ENCODE peak calls at places on chromosomes 4 and X, in ten cellular contexts. One of them, this sample, is unnamed.

GRCh38 chr4:184968784-184969201 is 49.5 kb upstream of the HELT start:
- DNase-seq in left lung: peak
- DNase-seq in GM12865: no peak
- DNase-seq in GM13977: no peak
- DNase-seq in stimulated activated CD4-positive, alpha-beta T cell treated with anti-CD3 and anti-CD28 coated beads, Interleukin-12 subunit alpha, Interleukin-12 subunit beta, amount 100 ng/mL, for 48 hours: no peak
- DNase-seq in EH: no peak
- DNase-seq in RPMI8226: no peak
- DNase-seq in tibial nerve: no peak
- DNase-seq in immature natural killer cell: no peak
- DNase-seq in mucosa of descending colon: peak
- DNase-seq in this sample: no peak

GRCh38 chr4:177380730-177381287 is 61.4 kb downstream of the AGA start:
- DNase-seq in mucosa of descending colon: no peak
- DNase-seq in left lung: no peak
- DNase-seq in GM12865: peak
- DNase-seq in stimulated activated CD4-positive, alpha-beta T cell treated with anti-CD3 and anti-CD28 coated beads, Interleukin-12 subunit alpha, Interleukin-12 subunit beta, amount 100 ng/mL, for 48 hours: no peak
- DNase-seq in GM13977: no peak
- DNase-seq in tibial nerve: no peak
- DNase-seq in RPMI8226: no peak
- DNase-seq in EH: peak
- DNase-seq in immature natural killer cell: no peak
- DNase-seq in this sample: no peak

GRCh38 chr4:77120888-77121508 is 36.0 kb upstream of the CCNG2 start:
- DNase-seq in mucosa of descending colon: no peak
- DNase-seq in RPMI8226: no peak
- DNase-seq in EH: no peak
- DNase-seq in stimulated activated CD4-positive, alpha-beta T cell treated with anti-CD3 and anti-CD28 coated beads, Interleukin-12 subunit alpha, Interleukin-12 subunit beta, amount 100 ng/mL, for 48 hours: no peak
- DNase-seq in tibial nerve: no peak
- DNase-seq in GM12865: peak
- DNase-seq in left lung: no peak
- DNase-seq in GM13977: no peak
- DNase-seq in immature natural killer cell: no peak
- DNase-seq in this sample: no peak

GRCh38 chr4:41709844-41710481 is 38.6 kb downstream of the PHOX2B start:
- DNase-seq in tibial nerve: no peak
- DNase-seq in RPMI8226: no peak
- DNase-seq in EH: peak
- DNase-seq in mucosa of descending colon: no peak
- DNase-seq in GM12865: no peak
- DNase-seq in stimulated activated CD4-positive, alpha-beta T cell treated with anti-CD3 and anti-CD28 coated beads, Interleukin-12 subunit alpha, Interleukin-12 subunit beta, amount 100 ng/mL, for 48 hours: no peak
- DNase-seq in GM13977: no peak
- DNase-seq in left lung: no peak
- DNase-seq in immature natural killer cell: no peak
- DNase-seq in this sample: no peak

GRCh38 chrX:135974279-135974856 is 580 bp upstream of the MMGT1 start:
- DNase-seq in left lung: peak
- DNase-seq in GM13977: peak
- DNase-seq in mucosa of descending colon: peak
- DNase-seq in GM12865: peak
- DNase-seq in immature natural killer cell: peak
- DNase-seq in stimulated activated CD4-positive, alpha-beta T cell treated with anti-CD3 and anti-CD28 coated beads, Interleukin-12 subunit alpha, Interleukin-12 subunit beta, amount 100 ng/mL, for 48 hours: no peak
- DNase-seq in tibial nerve: peak
- DNase-seq in RPMI8226: peak
- DNase-seq in EH: peak
- DNase-seq in this sample: no peak

GRCh38 chr4:37641352-37641751 is 44.8 kb downstream of the RELL1 start:
- DNase-seq in immature natural killer cell: no peak
- DNase-seq in GM13977: no peak
- DNase-seq in RPMI8226: no peak
- DNase-seq in left lung: no peak
- DNase-seq in GM12865: no peak
- DNase-seq in stimulated activated CD4-positive, alpha-beta T cell treated with anti-CD3 and anti-CD28 coated beads, Interleukin-12 subunit alpha, Interleukin-12 subunit beta, amount 100 ng/mL, for 48 hours: no peak
- DNase-seq in EH: no peak
- DNase-seq in tibial nerve: no peak
- DNase-seq in mucosa of descending colon: no peak
- DNase-seq in this sample: no peak

GRCh38 chr4:26753642-26754041 is 107.0 kb upstream of the STIM2 start:
- DNase-seq in tibial nerve: no peak
- DNase-seq in EH: no peak
- DNase-seq in GM12865: no peak
- DNase-seq in left lung: no peak
- DNase-seq in stimulated activated CD4-positive, alpha-beta T cell treated with anti-CD3 and anti-CD28 coated beads, Interleukin-12 subunit alpha, Interleukin-12 subunit beta, amount 100 ng/mL, for 48 hours: no peak
- DNase-seq in immature natural killer cell: no peak
- DNase-seq in GM13977: no peak
- DNase-seq in mucosa of descending colon: no peak
- DNase-seq in RPMI8226: no peak
- DNase-seq in this sample: no peak

GRCh38 chr4:7516773-7517144 is 82.0 kb upstream of the PSAPL1 start:
- DNase-seq in RPMI8226: no peak
- DNase-seq in tibial nerve: no peak
- DNase-seq in GM13977: no peak
- DNase-seq in left lung: no peak
- DNase-seq in GM12865: no peak
- DNase-seq in immature natural killer cell: no peak
- DNase-seq in stimulated activated CD4-positive, alpha-beta T cell treated with anti-CD3 and anti-CD28 coated beads, Interleukin-12 subunit alpha, Interleukin-12 subunit beta, amount 100 ng/mL, for 48 hours: no peak
- DNase-seq in EH: no peak
- DNase-seq in mucosa of descending colon: no peak
- DNase-seq in this sample: no peak

GRCh38 chr4:112515278-112516075 is 503 bp downstream of the NEUROG2 start:
- DNase-seq in left lung: peak
- DNase-seq in GM13977: peak
- DNase-seq in tibial nerve: no peak
- DNase-seq in GM12865: peak
- DNase-seq in immature natural killer cell: peak
- DNase-seq in EH: peak
- DNase-seq in mucosa of descending colon: peak
- DNase-seq in RPMI8226: peak
- DNase-seq in stimulated activated CD4-positive, alpha-beta T cell treated with anti-CD3 and anti-CD28 coated beads, Interleukin-12 subunit alpha, Interleukin-12 subunit beta, amount 100 ng/mL, for 48 hours: no peak
- DNase-seq in this sample: no peak

GRCh38 chr4:86452323-86452995 is 92.6 kb upstream of the MAPK10 start:
- DNase-seq in immature natural killer cell: no peak
- DNase-seq in left lung: no peak
- DNase-seq in tibial nerve: no peak
- DNase-seq in GM12865: no peak
- DNase-seq in EH: peak
- DNase-seq in mucosa of descending colon: no peak
- DNase-seq in GM13977: no peak
- DNase-seq in RPMI8226: no peak
- DNase-seq in stimulated activated CD4-positive, alpha-beta T cell treated with anti-CD3 and anti-CD28 coated beads, Interleukin-12 subunit alpha, Interleukin-12 subunit beta, amount 100 ng/mL, for 48 hours: no peak
- DNase-seq in this sample: no peak

GRCh38 chr4:106551724-106552123 is 183.1 kb upstream of the GIMD1 start:
- DNase-seq in EH: no peak
- DNase-seq in left lung: no peak
- DNase-seq in RPMI8226: no peak
- DNase-seq in stimulated activated CD4-positive, alpha-beta T cell treated with anti-CD3 and anti-CD28 coated beads, Interleukin-12 subunit alpha, Interleukin-12 subunit beta, amount 100 ng/mL, for 48 hours: no peak
- DNase-seq in tibial nerve: no peak
- DNase-seq in GM13977: no peak
- DNase-seq in mucosa of descending colon: no peak
- DNase-seq in GM12865: no peak
- DNase-seq in immature natural killer cell: no peak
- DNase-seq in this sample: no peak

GRCh38 chr4:156999175-156999517 is 27.5 kb upstream of the PDGFC start:
- DNase-seq in left lung: no peak
- DNase-seq in mucosa of descending colon: no peak
- DNase-seq in tibial nerve: peak
- DNase-seq in immature natural killer cell: no peak
- DNase-seq in GM12865: no peak
- DNase-seq in GM13977: no peak
- DNase-seq in EH: peak
- DNase-seq in stimulated activated CD4-positive, alpha-beta T cell treated with anti-CD3 and anti-CD28 coated beads, Interleukin-12 subunit alpha, Interleukin-12 subunit beta, amount 100 ng/mL, for 48 hours: no peak
- DNase-seq in RPMI8226: peak
- DNase-seq in this sample: peak

GRCh38 chr4:74374561-74375327 is 9.8 kb downstream of the EREG start:
- DNase-seq in mucosa of descending colon: peak
- DNase-seq in EH: peak
- DNase-seq in GM13977: no peak
- DNase-seq in tibial nerve: no peak
- DNase-seq in RPMI8226: no peak
- DNase-seq in immature natural killer cell: no peak
- DNase-seq in stimulated activated CD4-positive, alpha-beta T cell treated with anti-CD3 and anti-CD28 coated beads, Interleukin-12 subunit alpha, Interleukin-12 subunit beta, amount 100 ng/mL, for 48 hours: no peak
- DNase-seq in left lung: peak
- DNase-seq in GM12865: no peak
- DNase-seq in this sample: no peak

GRCh38 chr4:16231570-16232252 is 5.4 kb upstream of the TAPT1 start:
- DNase-seq in stimulated activated CD4-positive, alpha-beta T cell treated with anti-CD3 and anti-CD28 coated beads, Interleukin-12 subunit alpha, Interleukin-12 subunit beta, amount 100 ng/mL, for 48 hours: no peak
- DNase-seq in GM13977: no peak
- DNase-seq in GM12865: no peak
- DNase-seq in EH: no peak
- DNase-seq in tibial nerve: no peak
- DNase-seq in immature natural killer cell: no peak
- DNase-seq in left lung: no peak
- DNase-seq in RPMI8226: no peak
- DNase-seq in mucosa of descending colon: no peak
- DNase-seq in this sample: peak

GRCh38 chrX:19085975-19086772 is 36.1 kb downstream of the ADGRG2 start:
- DNase-seq in immature natural killer cell: no peak
- DNase-seq in mucosa of descending colon: no peak
- DNase-seq in left lung: no peak
- DNase-seq in EH: no peak
- DNase-seq in GM12865: peak
- DNase-seq in stimulated activated CD4-positive, alpha-beta T cell treated with anti-CD3 and anti-CD28 coated beads, Interleukin-12 subunit alpha, Interleukin-12 subunit beta, amount 100 ng/mL, for 48 hours: no peak
- DNase-seq in RPMI8226: peak
- DNase-seq in tibial nerve: no peak
- DNase-seq in GM13977: no peak
- DNase-seq in this sample: no peak

GRCh38 chr4:184826315-184827266 is 823 bp upstream of the ACSL1 start:
- DNase-seq in mucosa of descending colon: peak
- DNase-seq in stimulated activated CD4-positive, alpha-beta T cell treated with anti-CD3 and anti-CD28 coated beads, Interleukin-12 subunit alpha, Interleukin-12 subunit beta, amount 100 ng/mL, for 48 hours: no peak
- DNase-seq in EH: no peak
- DNase-seq in left lung: peak
- DNase-seq in GM12865: peak
- DNase-seq in RPMI8226: peak
- DNase-seq in GM13977: peak
- DNase-seq in immature natural killer cell: peak
- DNase-seq in tibial nerve: no peak
- DNase-seq in this sample: no peak

GRCh38 chr4:98572697-98573096 is 85.7 kb downstream of the TSPAN5 start:
- DNase-seq in stimulated activated CD4-positive, alpha-beta T cell treated with anti-CD3 and anti-CD28 coated beads, Interleukin-12 subunit alpha, Interleukin-12 subunit beta, amount 100 ng/mL, for 48 hours: no peak
- DNase-seq in mucosa of descending colon: no peak
- DNase-seq in GM12865: no peak
- DNase-seq in left lung: no peak
- DNase-seq in immature natural killer cell: no peak
- DNase-seq in RPMI8226: no peak
- DNase-seq in tibial nerve: no peak
- DNase-seq in EH: peak
- DNase-seq in GM13977: no peak
- DNase-seq in this sample: no peak

GRCh38 chrX:104137496-104137895 is 19.3 kb downstream of the SLC25A53 start:
- DNase-seq in immature natural killer cell: no peak
- DNase-seq in left lung: no peak
- DNase-seq in GM13977: no peak
- DNase-seq in mucosa of descending colon: no peak
- DNase-seq in tibial nerve: no peak
- DNase-seq in EH: peak
- DNase-seq in stimulated activated CD4-positive, alpha-beta T cell treated with anti-CD3 and anti-CD28 coated beads, Interleukin-12 subunit alpha, Interleukin-12 subunit beta, amount 100 ng/mL, for 48 hours: no peak
- DNase-seq in RPMI8226: no peak
- DNase-seq in GM12865: peak
- DNase-seq in this sample: no peak

GRCh38 chr4:111977419-111977965 is 167.8 kb upstream of the FAM241A start:
- DNase-seq in EH: no peak
- DNase-seq in GM12865: no peak
- DNase-seq in tibial nerve: no peak
- DNase-seq in GM13977: no peak
- DNase-seq in RPMI8226: no peak
- DNase-seq in stimulated activated CD4-positive, alpha-beta T cell treated with anti-CD3 and anti-CD28 coated beads, Interleukin-12 subunit alpha, Interleukin-12 subunit beta, amount 100 ng/mL, for 48 hours: no peak
- DNase-seq in immature natural killer cell: no peak
- DNase-seq in mucosa of descending colon: peak
- DNase-seq in left lung: no peak
- DNase-seq in this sample: no peak

GRCh38 chrX:77432998-77433397 is 14.2 kb upstream of the FGF16 start:
- DNase-seq in left lung: no peak
- DNase-seq in EH: no peak
- DNase-seq in tibial nerve: no peak
- DNase-seq in immature natural killer cell: no peak
- DNase-seq in GM13977: no peak
- DNase-seq in GM12865: no peak
- DNase-seq in stimulated activated CD4-positive, alpha-beta T cell treated with anti-CD3 and anti-CD28 coated beads, Interleukin-12 subunit alpha, Interleukin-12 subunit beta, amount 100 ng/mL, for 48 hours: no peak
- DNase-seq in RPMI8226: no peak
- DNase-seq in mucosa of descending colon: no peak
- DNase-seq in this sample: no peak

GRCh38 chr4:40199999-40200880 is 3.4 kb downstream of the RHOH start:
- DNase-seq in EH: no peak
- DNase-seq in GM12865: peak
- DNase-seq in immature natural killer cell: peak
- DNase-seq in GM13977: peak
- DNase-seq in tibial nerve: no peak
- DNase-seq in mucosa of descending colon: peak
- DNase-seq in RPMI8226: peak
- DNase-seq in left lung: no peak
- DNase-seq in stimulated activated CD4-positive, alpha-beta T cell treated with anti-CD3 and anti-CD28 coated beads, Interleukin-12 subunit alpha, Interleukin-12 subunit beta, amount 100 ng/mL, for 48 hours: peak
- DNase-seq in this sample: no peak

GRCh38 chrX:153539171-153539978 is 21.9 kb downstream of the ATP2B3 start:
- DNase-seq in tibial nerve: peak
- DNase-seq in mucosa of descending colon: peak
- DNase-seq in immature natural killer cell: peak
- DNase-seq in RPMI8226: peak
- DNase-seq in GM12865: peak
- DNase-seq in GM13977: peak
- DNase-seq in stimulated activated CD4-positive, alpha-beta T cell treated with anti-CD3 and anti-CD28 coated beads, Interleukin-12 subunit alpha, Interleukin-12 subunit beta, amount 100 ng/mL, for 48 hours: peak
- DNase-seq in EH: peak
- DNase-seq in left lung: peak
- DNase-seq in this sample: peak

This sample was measured in foreskin melanocyte.